ENCODE peak calls at places on chromosomes 2 and 18, in seven cellular contexts. Y is cardiac muscle cell; Z is stimulated activated CD4-positive, alpha-beta T cell treated with anti-CD3 and anti-CD28 coated beads, Interleukin-2, amount 100 ng/mL, for 48 hours; I is adipocyte; H is NCI-H1092 treated with DMSO at 0.1 percent for 48 hours; K is ascending aorta; S is retina. N is an unnamed sample.

GRCh38 chr2:212480447-212480846 is 58.2 kb downstream of the ERBB4 start:
- DNase-seq in Y (no peak), K (no peak), Z (no peak), I (no peak), S (no peak), H (no peak), N (no peak)

GRCh38 chr2:41145066-41145465 is 693.2 kb upstream of the SLC8A1 start:
- DNase-seq in K (no peak), Y (no peak), S (no peak), I (no peak), Z (no peak), H (no peak), N (no peak)

GRCh38 chr2:214904634-214905033 is 95.2 kb upstream of the BARD1 start:
- DNase-seq in S (no peak), I (no peak), H (no peak), Y (no peak), K (no peak), Z (no peak), N (no peak)

GRCh38 chr2:176056411-176056810 is 27.4 kb downstream of the EVX2 start:
- DNase-seq in Y (no peak), H (peak), S (no peak), Z (no peak), K (no peak), I (no peak), N (no peak)

GRCh38 chr2:15159751-15160177 is 401.4 kb downstream of the NBAS start:
- DNase-seq in Z (no peak), K (no peak), S (peak), I (peak), Y (peak), H (peak), N (peak)

GRCh38 chr2:46945671-46946070 is 30.1 kb upstream of the MCFD2 start:
- DNase-seq in Y (no peak), Z (no peak), K (no peak), S (no peak), H (no peak), I (no peak), N (no peak)

GRCh38 chr2:202035941-202036372 is 2.3 kb downstream of the FZD7 start:
- DNase-seq in Y (no peak), K (no peak), S (no peak), H (no peak), I (no peak), Z (no peak), N (peak)

GRCh38 chr2:151728736-151729415 is 5.4 kb downstream of the NEB start:
- DNase-seq in S (no peak), K (no peak), I (no peak), Z (no peak), H (peak), Y (no peak), N (no peak)

GRCh38 chr18:58847383-58848071 is 17.1 kb upstream of the ZNF532 start:
- DNase-seq in Y (no peak), K (no peak), I (no peak), Z (no peak), S (peak), H (no peak), N (no peak)

GRCh38 chr18:45463433-45463832 is 151.8 kb upstream of the SLC14A2 start:
- DNase-seq in S (no peak), Z (no peak), H (no peak), Y (no peak), K (no peak), I (no peak), N (no peak)

GRCh38 chr2:177817300-177817699 is 255.3 kb downstream of the PDE11A start:
- DNase-seq in I (no peak), Y (no peak), H (peak), K (no peak), S (no peak), Z (no peak), N (no peak)

GRCh38 chr2:39377226-39377939 is 59.7 kb downstream of the MAP4K3 start:
- DNase-seq in S (no peak), I (no peak), K (no peak), Z (no peak), H (no peak), Y (peak), N (no peak)

GRCh38 chr2:236870401-236870800 is 215.3 kb upstream of the COPS8 start:
- DNase-seq in S (no peak), Y (peak), I (no peak), H (no peak), K (peak), Z (no peak), N (no peak)

N was measured in fibroblast of the aortic adventitia.